ENCODE peak calls at places on chromosomes 12 and 14, in four cellular contexts. E, M, C and F are unnamed samples.

GRCh38 chr12:90712671-90713070 is 242.3 kb downstream of the CCER1 start:
- DNase-seq in M (no peak), E (peak; percentile 60), C (peak; percentile 13), F (no peak)

GRCh38 chr12:105485926-105486325 is 155.4 kb downstream of the C12orf75 start:
- DNase-seq in M (peak; percentile 31), C (no peak), E (no peak), F (no peak)

GRCh38 chr14:69269381-69269780 is 9.4 kb downstream of the GALNT16 start:
- DNase-seq in E (no peak), M (no peak), C (no peak), F (no peak)

GRCh38 chr14:65251213-65251612 is 148.9 kb upstream of the MAX start:
- DNase-seq in M (peak; percentile 87), E (no peak), C (no peak), F (peak; percentile 73)

GRCh38 chr14:103676881-103677675 is 38.2 kb downstream of the XRCC3 start:
- DNase-seq in E (peak; percentile 77), M (no peak), C (no peak), F (no peak)

GRCh38 chr12:103278329-103278728 is 217.4 kb downstream of the C12orf42 start:
- DNase-seq in C (no peak), E (no peak), M (no peak), F (no peak)

GRCh38 chr12:58310368-58310767 is 369.0 kb downstream of the ATP23 start:
- DNase-seq in M (peak; percentile 78), C (no peak), E (no peak), F (no peak)

GRCh38 chr12:100445081-100445481 is 28.6 kb upstream of the NR1H4 start:
- DNase-seq in E (no peak), C (no peak), M (no peak), F (no peak)

GRCh38 chr14:100065942-100066574 is 836 bp downstream of the EVL start:
- DNase-seq in E (peak; percentile 35), C (no peak), M (no peak), F (no peak)

GRCh38 chr12:164207-164606 is 49.8 kb downstream of the SLC6A12 start:
- DNase-seq in E (no peak), C (no peak), M (no peak), F (no peak)

GRCh38 chr12:77070382-77071294 is 5.3 kb upstream of the E2F7 start:
- DNase-seq in C (no peak), E (no peak), M (no peak), F (no peak)

GRCh38 chr14:100348779-100349708 is 25.9 kb downstream of the SLC25A47 start:
- DNase-seq in E (no peak), C (no peak), M (no peak), F (no peak)

GRCh38 chr12:123102781-123103503 is 47.9 kb downstream of the PITPNM2 start:
- DNase-seq in C (no peak), M (no peak), E (no peak), F (no peak)

GRCh38 chr12:110689601-110690430 is 901 bp upstream of the HVCN1 start:
- DNase-seq in C (peak; percentile 83), E (no peak), M (no peak), F (peak; percentile 26)

GRCh38 chr14:103059556-103059955 is 2.2 kb upstream of the CDC42BPB start:
- DNase-seq in C (no peak), E (no peak), M (no peak), F (no peak)

GRCh38 chr14:57492859-57493258 is 798 bp downstream of the CCDC198 start:
- DNase-seq in E (no peak), M (peak; percentile 45), C (no peak), F (peak; percentile 58)

GRCh38 chr12:33634544-33634943 is 194.9 kb upstream of the SYT10 start:
- DNase-seq in C (no peak), E (no peak), M (no peak), F (no peak)

GRCh38 chr12:55664826-55665225 is 28.1 kb downstream of the OR10P1 start:
- DNase-seq in E (no peak), M (no peak), C (no peak), F (no peak)

GRCh38 chr14:99792551-99793212 is 531 bp upstream of the EML1 start:
- DNase-seq in E (peak; percentile 13), M (peak; percentile 20), C (peak; percentile 44), F (no peak)

GRCh38 chr12:20445693-20446092 is 77.4 kb downstream of the PDE3A start:
- DNase-seq in E (no peak), C (no peak), M (peak; percentile 28), F (no peak)

GRCh38 chr14:74820288-74820687 is 55.7 kb downstream of the PROX2 start:
- DNase-seq in E (no peak), C (no peak), M (no peak), F (no peak)

GRCh38 chr12:57940052-57940914 is 1.1 kb upstream of the ATP23 start:
- DNase-seq in M (no peak), E (no peak), C (no peak), F (no peak)

GRCh38 chr14:55151601-55152000 is 22.5 kb downstream of the LGALS3 start:
- DNase-seq in M (peak; percentile 52), C (no peak), E (no peak), F (no peak)

GRCh38 chr14:63436286-63437098 is 106.7 kb downstream of the PPP2R5E start:
- DNase-seq in M (no peak), C (no peak), E (no peak), F (no peak)

GRCh38 chr12:38502016-38502415 is 185.4 kb downstream of the ALG10B start:
- DNase-seq in C (no peak), E (no peak), M (no peak), F (no peak)

GRCh38 chr12:28164644-28165313 is 25.5 kb upstream of the CCDC91 start:
- DNase-seq in E (no peak), C (no peak), M (peak; percentile 11), F (no peak)

GRCh38 chr14:97039717-97040363 is 242.7 kb downstream of the VRK1 start:
- DNase-seq in E (no peak), C (no peak), M (no peak), F (no peak)

GRCh38 chr12:30826276-30826675 is 71.5 kb upstream of the CAPRIN2 start:
- DNase-seq in M (no peak), C (no peak), E (no peak), F (no peak)

GRCh38 chr12:20404576-20405346 is 36.4 kb downstream of the PDE3A start:
- DNase-seq in E (no peak), C (no peak), M (peak; percentile 6), F (no peak)

DNA sequence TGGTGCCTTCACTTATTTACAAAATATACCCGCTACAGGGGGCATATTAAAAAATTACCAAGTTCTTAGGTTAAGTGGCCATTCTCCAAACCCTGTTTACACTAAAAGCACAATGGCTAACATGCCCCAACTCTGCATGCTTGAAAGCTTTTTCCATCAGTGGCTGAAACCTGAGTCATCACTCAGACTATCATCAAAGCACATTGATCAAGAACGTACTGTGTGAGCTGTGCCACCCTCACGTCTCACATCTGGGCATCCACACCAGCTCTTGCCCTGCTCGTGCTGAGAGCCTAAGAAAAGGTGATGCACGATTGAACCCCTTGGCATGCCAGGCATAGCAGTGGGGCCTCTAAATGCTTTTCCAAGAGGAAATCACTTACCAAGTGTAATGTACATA is 13.2 kb downstream of the AQP6 start:
- DNase-seq in C (no peak), E (no peak), M (peak; percentile 35), F (no peak)
- H3K4me1 ChIP-seq in C (peaks cover 9% of the 10 kb centered on the region), E (peaks cover 22% of the 10 kb centered on the region), M (peaks cover 18% of the 10 kb centered on the region), F (peaks cover 11% of the 10 kb centered on the region)

GRCh38 chr12:7716391-7716790 is 5.2 kb downstream of the DPPA3 start:
- DNase-seq in E (peak; percentile 59), M (no peak), C (peak; percentile 59), F (no peak)
- TF ChIP-seq CTCF in E (no peak), M (no peak), C (peak; percentile 74), F (peak; percentile 40)

DNA sequence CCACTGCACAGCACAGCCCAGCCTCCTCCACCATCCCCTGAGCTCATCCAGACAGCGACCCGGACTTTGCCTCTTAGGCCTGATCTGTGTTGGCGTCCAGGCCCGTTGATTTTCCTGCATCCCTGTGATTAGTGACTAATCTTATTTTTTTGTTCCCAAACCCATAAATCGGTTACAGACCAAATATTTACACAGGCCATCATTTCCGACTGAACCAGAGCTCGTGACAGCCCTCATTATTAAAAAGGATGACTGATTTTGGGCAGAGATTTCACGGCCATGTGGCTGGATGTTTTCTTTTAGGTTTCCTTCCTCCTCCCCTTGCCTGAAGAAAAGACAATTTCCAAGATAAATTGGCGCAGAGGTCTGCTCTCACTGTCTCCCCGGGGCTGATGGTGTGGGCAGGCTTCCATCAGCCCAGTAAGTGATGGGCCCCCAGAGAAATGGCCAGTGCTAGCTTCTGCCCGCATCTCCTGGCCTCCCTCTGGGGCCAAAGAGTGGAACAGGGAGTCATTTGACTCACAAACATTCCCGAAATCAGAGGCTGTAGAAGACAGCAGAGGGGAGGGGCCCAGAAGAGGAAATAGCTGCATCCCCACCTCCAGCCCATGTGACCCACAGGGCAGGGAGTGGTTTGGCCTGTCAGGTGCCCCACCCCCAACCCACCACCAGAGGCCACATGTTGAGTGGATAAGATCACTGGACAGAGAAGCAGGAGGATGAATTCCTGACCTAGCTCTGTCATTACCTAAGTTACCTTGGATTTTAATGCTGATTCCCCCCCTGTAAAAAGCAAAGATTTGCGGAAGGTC is 283.5 kb downstream of the KSR2 start:
- DNase-seq in M (no peak), E (peak; percentile 39), C (peak; percentile 94), F (no peak)
- H3K4me1 ChIP-seq in M (no peaks in the 10 kb centered on the region), E (no peaks in the 10 kb centered on the region), C (peaks cover 6% of the 10 kb centered on the region), F (peaks cover 13% of the 10 kb centered on the region)

GRCh38 chr14:34874386-34875030 is 652 bp downstream of the BAZ1A start:
- DNase-seq in E (peak; percentile 72), M (peak; percentile 49), C (peak; percentile 79), F (peak; percentile 29)
- TF ChIP-seq CTCF in E (peak; percentile 5), M (peak; percentile 29), C (no peak), F (peak; percentile 51)

GRCh38 chr12:96238336-96239031 is 44.3 kb downstream of the ELK3 start:
- DNase-seq in E (peak; percentile 50), M (no peak), C (no peak), F (no peak)

GRCh38 chr12:96240656-96241055 is 46.5 kb downstream of the ELK3 start:
- DNase-seq in C (no peak), M (no peak), E (no peak), F (no peak)

GRCh38 chr12:96240251-96240650 is 46.1 kb downstream of the ELK3 start:
- DNase-seq in E (no peak), C (no peak), M (no peak), F (no peak)

GRCh38 chr12:96241484-96242256 is 47.5 kb downstream of the ELK3 start:
- DNase-seq in E (no peak), M (peak; percentile 48), C (peak; percentile 27), F (no peak)

DNA sequence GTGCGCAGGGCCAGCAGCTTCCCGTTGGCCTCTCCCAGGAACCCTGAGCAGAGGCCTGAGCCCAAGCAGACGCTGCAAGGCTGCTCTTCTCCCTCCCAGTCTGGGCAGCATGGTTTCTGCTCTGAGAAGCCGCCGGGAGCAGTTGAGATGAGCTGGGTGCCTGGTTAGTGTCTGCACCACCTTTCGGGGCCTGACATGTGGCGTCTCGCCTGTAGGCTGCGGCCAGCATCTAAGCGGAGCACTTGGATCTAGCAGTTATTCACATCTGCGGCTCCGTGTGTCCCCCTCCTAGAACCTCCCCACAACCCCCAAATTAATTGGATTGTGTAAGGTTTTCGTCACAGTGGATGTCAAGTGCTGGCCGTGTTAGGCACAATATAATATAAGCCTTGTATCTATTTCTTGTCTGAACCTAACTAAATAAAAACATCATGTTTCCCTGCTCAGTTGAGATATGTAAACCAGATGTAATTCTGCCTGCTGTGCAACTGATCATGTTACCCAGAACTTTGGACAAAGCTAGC is 45.6 kb downstream of the ELK3 start:
- DNase-seq in C (no peak), M (no peak), E (peak; percentile 96), F (no peak)
- H3K4me1 ChIP-seq in C (no peaks in the 10 kb centered on the region), M (peaks cover 34% of the 10 kb centered on the region), E (peaks cover 28% of the 10 kb centered on the region), F (no peaks in the 10 kb centered on the region)

GRCh38 chr12:79174656-79175055 is 310.1 kb downstream of the SYT1 start:
- DNase-seq in E (peak; percentile 33), C (peak; percentile 46), M (peak; percentile 77), F (peak; percentile 33)
- TF ChIP-seq CTCF in E (peak; percentile 31), C (peak; percentile 51), M (peak; percentile 61), F (peak; percentile 65)